ENCODE peak calls at places on chromosomes 11 and 22, in six cellular contexts. One of them, this sample, is unnamed.
A peak's percentile ranks its signal among the peaks of the same experiment; 100 is the strongest.

GRCh38 chr22:36467946-36468345 is 13.5 kb downstream of the TXN2 start:
- DNase-seq in HCT116: peak; percentile 58
- DNase-seq in left ventricle myocardium inferior: peak; percentile 48
- DNase-seq in fibroblast of mammary gland: peak; percentile 94
- DNase-seq in foreskin fibroblast: peak; percentile 95
- DNase-seq in pancreas: no peak
- DNase-seq in this sample: peak; percentile 95

GRCh38 chr22:29342577-29343312 is 27.2 kb upstream of the RASL10A start:
- DNase-seq in HCT116: no peak
- DNase-seq in pancreas: peak; percentile 83
- DNase-seq in left ventricle myocardium inferior: no peak
- DNase-seq in fibroblast of mammary gland: no peak
- DNase-seq in foreskin fibroblast: no peak
- DNase-seq in this sample: no peak

GRCh38 chr22:36722055-36722454 is 18.5 kb upstream of the CACNG2 start:
- DNase-seq in HCT116: no peak
- DNase-seq in left ventricle myocardium inferior: no peak
- DNase-seq in pancreas: no peak
- DNase-seq in fibroblast of mammary gland: no peak
- DNase-seq in foreskin fibroblast: no peak
- DNase-seq in this sample: no peak

GRCh38 chr11:11978792-11979486 is 29.5 kb downstream of the DKK3 start:
- DNase-seq in pancreas: peak; percentile 31
- DNase-seq in left ventricle myocardium inferior: peak; percentile 92
- DNase-seq in foreskin fibroblast: peak; percentile 58
- DNase-seq in HCT116: no peak
- DNase-seq in fibroblast of mammary gland: peak; percentile 79
- DNase-seq in this sample: peak; percentile 63

GRCh38 chr11:110093407-110094297 is 460 bp downstream of the ZC3H12C start:
- DNase-seq in fibroblast of mammary gland: peak; percentile 64
- DNase-seq in foreskin fibroblast: peak; percentile 79
- DNase-seq in pancreas: peak; percentile 28
- DNase-seq in left ventricle myocardium inferior: peak; percentile 74
- DNase-seq in HCT116: peak; percentile 15
- DNase-seq in this sample: peak; percentile 48

GRCh38 chr11:121839821-121840220 is 276.2 kb downstream of the BLID start:
- DNase-seq in left ventricle myocardium inferior: no peak
- DNase-seq in pancreas: no peak
- DNase-seq in HCT116: no peak
- DNase-seq in fibroblast of mammary gland: peak; percentile 38
- DNase-seq in foreskin fibroblast: peak; percentile 74
- DNase-seq in this sample: peak; percentile 13

GRCh38 chr11:64875369-64876225 is 2.8 kb downstream of the EHD1 start:
- DNase-seq in fibroblast of mammary gland: no peak
- DNase-seq in foreskin fibroblast: no peak
- DNase-seq in left ventricle myocardium inferior: no peak
- DNase-seq in pancreas: no peak
- DNase-seq in HCT116: no peak
- DNase-seq in this sample: no peak

GRCh38 chr22:17257578-17257977 is 38.3 kb upstream of the ADA2 start:
- DNase-seq in HCT116: no peak
- DNase-seq in pancreas: peak; percentile 23
- DNase-seq in foreskin fibroblast: no peak
- DNase-seq in left ventricle myocardium inferior: no peak
- DNase-seq in fibroblast of mammary gland: no peak
- DNase-seq in this sample: no peak

GRCh38 chr11:1670928-1671371 is 26.0 kb upstream of the KRTAP5-6 start:
- DNase-seq in pancreas: no peak
- DNase-seq in HCT116: no peak
- DNase-seq in fibroblast of mammary gland: no peak
- DNase-seq in left ventricle myocardium inferior: no peak
- DNase-seq in foreskin fibroblast: no peak
- DNase-seq in this sample: no peak

GRCh38 chr11:12007769-12008737 is at the start of gene DKK3:
- DNase-seq in fibroblast of mammary gland: no peak
- DNase-seq in pancreas: no peak
- DNase-seq in foreskin fibroblast: peak; percentile 53
- DNase-seq in left ventricle myocardium inferior: no peak
- DNase-seq in HCT116: no peak
- DNase-seq in this sample: no peak

GRCh38 chr22:23511627-23512347 is 68.3 kb downstream of the IGLL1 start:
- DNase-seq in pancreas: no peak
- DNase-seq in foreskin fibroblast: no peak
- DNase-seq in left ventricle myocardium inferior: no peak
- DNase-seq in HCT116: no peak
- DNase-seq in fibroblast of mammary gland: no peak
- DNase-seq in this sample: no peak

GRCh38 chr22:50483977-50484853 is 2.4 kb upstream of the MIOX start:
- DNase-seq in left ventricle myocardium inferior: no peak
- DNase-seq in HCT116: no peak
- DNase-seq in fibroblast of mammary gland: no peak
- DNase-seq in foreskin fibroblast: no peak
- DNase-seq in pancreas: peak; percentile 92
- DNase-seq in this sample: no peak

GRCh38 chr22:33049125-33049729 is 9.0 kb downstream of the SYN3 start:
- DNase-seq in left ventricle myocardium inferior: peak; percentile 70
- DNase-seq in fibroblast of mammary gland: peak; percentile 75
- DNase-seq in HCT116: peak; percentile 44
- DNase-seq in foreskin fibroblast: peak; percentile 75
- DNase-seq in pancreas: peak; percentile 63
- DNase-seq in this sample: peak; percentile 45

GRCh38 chr11:64771861-64772260 is 6.5 kb downstream of the SF1 start:
- DNase-seq in fibroblast of mammary gland: no peak
- DNase-seq in left ventricle myocardium inferior: no peak
- DNase-seq in pancreas: no peak
- DNase-seq in foreskin fibroblast: no peak
- DNase-seq in HCT116: no peak
- DNase-seq in this sample: no peak

GRCh38 chr11:58616594-58616993 is 5.9 kb upstream of the CNTF start:
- DNase-seq in pancreas: peak; percentile 62
- DNase-seq in left ventricle myocardium inferior: peak; percentile 35
- DNase-seq in HCT116: no peak
- DNase-seq in foreskin fibroblast: peak; percentile 93
- DNase-seq in fibroblast of mammary gland: peak; percentile 96
- DNase-seq in this sample: peak; percentile 90

GRCh38 chr11:29005401-29005980 is 897.3 kb downstream of the METTL15 start:
- DNase-seq in pancreas: no peak
- DNase-seq in HCT116: no peak
- DNase-seq in left ventricle myocardium inferior: no peak
- DNase-seq in fibroblast of mammary gland: no peak
- DNase-seq in foreskin fibroblast: no peak
- DNase-seq in this sample: no peak
- H3K4me3 ChIP-seq in pancreas: no peak overlapping the region
- H3K4me3 ChIP-seq in HCT116: no peak overlapping the region
- H3K4me3 ChIP-seq in left ventricle myocardium inferior: no peak overlapping the region
- H3K4me3 ChIP-seq in fibroblast of mammary gland: no peak overlapping the region
- H3K4me3 ChIP-seq in foreskin fibroblast: no peak overlapping the region
- H3K4me3 ChIP-seq in this sample: no peak overlapping the region

GRCh38 chr11:61778357-61778886 is 14.0 kb downstream of the TMEM258 start:
- DNase-seq in left ventricle myocardium inferior: no peak
- DNase-seq in pancreas: no peak
- DNase-seq in fibroblast of mammary gland: no peak
- DNase-seq in HCT116: no peak
- DNase-seq in foreskin fibroblast: no peak
- DNase-seq in this sample: no peak

GRCh38 chr11:61776561-61777075 is 15.8 kb downstream of the TMEM258 start:
- DNase-seq in foreskin fibroblast: peak; percentile 84
- DNase-seq in HCT116: peak; percentile 28
- DNase-seq in left ventricle myocardium inferior: no peak
- DNase-seq in fibroblast of mammary gland: peak; percentile 63
- DNase-seq in pancreas: peak; percentile 71
- DNase-seq in this sample: no peak

GRCh38 chr11:61778920-61779650 is 13.3 kb downstream of the TMEM258 start:
- DNase-seq in foreskin fibroblast: no peak
- DNase-seq in HCT116: no peak
- DNase-seq in fibroblast of mammary gland: no peak
- DNase-seq in pancreas: no peak
- DNase-seq in left ventricle myocardium inferior: no peak
- DNase-seq in this sample: no peak

GRCh38 chr11:61775606-61776554 is 16.5 kb downstream of the TMEM258 start:
- DNase-seq in pancreas: no peak
- DNase-seq in foreskin fibroblast: no peak
- DNase-seq in left ventricle myocardium inferior: no peak
- DNase-seq in fibroblast of mammary gland: no peak
- DNase-seq in HCT116: no peak
- DNase-seq in this sample: no peak

DNA sequence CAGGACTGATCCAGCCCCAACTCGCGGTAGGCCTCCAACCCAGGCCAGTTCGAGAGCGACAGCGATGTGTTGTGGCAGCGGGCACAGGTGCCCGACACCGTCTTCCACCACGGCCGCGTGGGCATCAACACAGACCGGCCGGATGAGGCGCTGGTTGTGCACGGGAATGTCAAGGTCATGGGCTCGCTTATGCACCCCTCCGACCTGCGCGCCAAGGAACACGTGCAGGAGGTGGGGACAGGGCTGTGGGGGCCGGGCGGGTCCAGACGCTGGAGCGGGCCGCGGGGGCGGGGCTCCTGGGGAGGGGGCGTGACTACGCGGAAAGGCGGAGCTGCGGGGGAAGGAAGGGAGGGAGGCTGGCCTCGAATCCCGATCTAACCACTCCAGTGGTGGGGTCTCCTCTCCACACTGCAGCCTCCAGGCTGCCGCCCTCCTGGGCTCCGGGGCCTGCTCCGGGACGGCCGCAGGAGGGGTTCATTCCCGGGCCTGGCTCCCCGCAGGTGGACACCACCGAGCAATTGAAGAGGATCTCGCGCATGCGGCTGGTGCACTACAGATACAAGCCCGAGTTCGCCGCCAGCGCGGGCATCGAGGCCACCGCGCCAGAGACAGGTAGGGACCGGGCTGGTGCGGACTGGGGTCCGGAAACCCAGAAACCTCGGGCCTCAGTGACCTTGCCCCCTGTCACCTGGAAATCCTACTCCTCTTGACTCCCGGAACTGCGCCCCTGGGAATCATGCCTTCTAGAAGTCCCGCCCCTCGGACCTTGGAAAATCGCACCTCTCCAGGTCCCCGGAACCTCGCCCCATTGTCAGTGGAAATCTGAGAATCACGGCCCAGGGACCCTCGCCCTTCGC is 14.9 kb downstream of the TMEM258 start:
- DNase-seq in left ventricle myocardium inferior: peak; percentile 64
- DNase-seq in foreskin fibroblast: peak; percentile 24
- DNase-seq in HCT116: no peak
- DNase-seq in pancreas: peak; percentile 85
- DNase-seq in fibroblast of mammary gland: no peak
- DNase-seq in this sample: no peak
- TF ChIP-seq CTCF in left ventricle myocardium inferior: no peak
- TF ChIP-seq CTCF in foreskin fibroblast: no peak
- TF ChIP-seq CTCF in HCT116: no peak
- TF ChIP-seq CTCF in pancreas: no peak
- TF ChIP-seq CTCF in fibroblast of mammary gland: no peak
- TF ChIP-seq CTCF in this sample: no peak

DNA sequence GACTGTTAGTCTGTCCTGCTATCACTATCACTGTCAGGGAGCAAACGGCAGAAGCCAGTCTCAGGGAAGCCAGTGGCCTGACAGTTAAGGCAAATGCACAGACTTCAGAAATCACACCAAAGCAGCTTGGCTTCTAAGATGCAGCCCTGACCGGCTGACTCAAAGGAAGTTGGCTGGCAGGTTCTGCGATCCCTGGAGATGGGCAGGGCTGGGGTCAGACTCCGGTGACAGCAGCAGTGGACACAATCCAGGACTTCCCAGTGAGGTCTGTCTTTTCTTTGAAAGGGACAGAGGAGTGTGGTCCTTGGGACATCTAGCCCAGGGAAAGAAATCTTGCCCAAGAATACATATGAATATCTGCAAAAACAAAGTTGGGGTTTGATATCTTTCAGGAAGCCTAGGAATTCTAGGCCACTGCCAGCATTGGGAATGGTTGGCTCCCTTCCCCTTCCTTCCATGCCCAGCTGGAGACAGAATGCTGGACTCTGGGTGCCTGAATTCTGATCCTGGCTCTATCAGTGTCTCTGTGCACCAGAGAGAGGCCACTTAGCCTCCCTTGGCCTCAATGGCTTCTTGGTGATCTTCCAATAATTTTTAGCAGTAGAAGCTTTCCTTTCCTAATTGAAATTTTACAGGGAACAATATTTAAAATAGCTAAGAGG is 108.9 kb downstream of the KIRREL3 start:
- DNase-seq in HCT116: no peak
- DNase-seq in fibroblast of mammary gland: no peak
- DNase-seq in pancreas: no peak
- DNase-seq in foreskin fibroblast: peak; percentile 34
- DNase-seq in left ventricle myocardium inferior: peak; percentile 26
- DNase-seq in this sample: no peak
- H3K4me3 ChIP-seq in HCT116: no peak overlapping the region
- H3K4me3 ChIP-seq in fibroblast of mammary gland: no peak overlapping the region
- H3K4me3 ChIP-seq in pancreas: no peak overlapping the region
- H3K4me3 ChIP-seq in foreskin fibroblast: no peak overlapping the region
- H3K4me3 ChIP-seq in left ventricle myocardium inferior: no peak overlapping the region
- H3K4me3 ChIP-seq in this sample: no peak overlapping the region

GRCh38 chr22:38264322-38264843 is 8.4 kb downstream of the TMEM184B start:
- DNase-seq in fibroblast of mammary gland: no peak
- DNase-seq in foreskin fibroblast: no peak
- DNase-seq in pancreas: no peak
- DNase-seq in left ventricle myocardium inferior: no peak
- DNase-seq in HCT116: no peak
- DNase-seq in this sample: no peak

GRCh38 chr22:38260760-38261477 is 11.9 kb downstream of the TMEM184B start:
- DNase-seq in pancreas: no peak
- DNase-seq in left ventricle myocardium inferior: no peak
- DNase-seq in foreskin fibroblast: peak; percentile 66
- DNase-seq in fibroblast of mammary gland: peak; percentile 46
- DNase-seq in HCT116: no peak
- DNase-seq in this sample: no peak

GRCh38 chr22:38261478-38261803 is 11.4 kb downstream of the TMEM184B start:
- DNase-seq in pancreas: no peak
- DNase-seq in foreskin fibroblast: peak; percentile 35
- DNase-seq in HCT116: no peak
- DNase-seq in left ventricle myocardium inferior: no peak
- DNase-seq in fibroblast of mammary gland: peak; percentile 31
- DNase-seq in this sample: no peak

GRCh38 chr22:38259370-38259769 is 13.4 kb downstream of the TMEM184B start:
- DNase-seq in HCT116: no peak
- DNase-seq in foreskin fibroblast: no peak
- DNase-seq in left ventricle myocardium inferior: no peak
- DNase-seq in fibroblast of mammary gland: no peak
- DNase-seq in pancreas: no peak
- DNase-seq in this sample: no peak

DNA sequence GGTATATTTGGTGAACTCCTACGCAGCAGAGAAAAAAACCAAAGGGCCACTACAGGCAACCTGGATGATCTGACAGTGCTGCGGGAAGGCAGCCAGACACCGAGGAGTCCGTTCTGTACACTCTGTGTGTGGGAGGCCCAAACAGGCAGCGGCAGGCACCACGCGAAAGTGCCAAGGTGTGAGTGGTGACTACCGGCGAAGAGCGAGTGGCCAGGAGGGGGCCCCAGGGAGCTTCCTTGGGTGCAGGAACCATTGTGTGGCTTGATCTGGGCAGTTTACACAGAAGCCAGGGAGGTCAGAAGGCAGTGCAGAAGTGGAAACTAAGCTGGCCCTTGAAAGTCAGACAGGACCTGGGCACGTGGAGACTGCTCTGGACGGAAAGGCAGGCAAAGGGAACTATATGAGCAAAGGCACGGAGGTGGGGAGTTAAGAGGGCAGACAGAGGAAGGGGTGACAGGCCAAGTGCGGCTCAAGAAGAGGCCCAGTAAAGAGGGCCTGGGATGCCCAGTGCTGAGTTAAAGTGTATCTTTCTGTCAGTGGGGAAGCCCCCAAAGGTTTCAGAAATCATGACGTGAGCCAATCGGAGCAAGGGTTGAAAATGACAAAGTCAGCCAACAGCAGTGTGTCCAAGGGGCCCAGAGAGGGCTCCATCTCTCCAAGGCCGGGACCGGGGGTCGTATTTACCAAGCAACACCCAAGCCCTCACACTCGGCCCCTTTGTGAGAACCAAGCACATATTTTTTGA is 10.6 kb downstream of the TMEM184B start:
- DNase-seq in fibroblast of mammary gland: peak; percentile 70
- DNase-seq in pancreas: peak; percentile 44
- DNase-seq in left ventricle myocardium inferior: peak; percentile 50
- DNase-seq in foreskin fibroblast: peak; percentile 53
- DNase-seq in HCT116: no peak
- DNase-seq in this sample: no peak
- TF ChIP-seq CTCF in fibroblast of mammary gland: peak; percentile 70
- TF ChIP-seq CTCF in pancreas: peak; percentile 26
- TF ChIP-seq CTCF in left ventricle myocardium inferior: peak; percentile 67
- TF ChIP-seq CTCF in foreskin fibroblast: peak; percentile 44
- TF ChIP-seq CTCF in HCT116: peak; percentile 83
- TF ChIP-seq CTCF in this sample: peak; percentile 47

This sample was measured in astrocyte of the cerebellum.